ENCODE peak calls at places on chromosomes 4 and X, in seven cellular contexts. L is cardiac fibroblast, C is GM13976, Z is DND-41, V is neural crest cell, K is lower lobe of right lung, T is RWPE1. B is an unnamed sample.

GRCh38 chr4:38606587-38606905 is 57.5 kb upstream of the KLF3 start:
- DNase-seq in L (no peak), C (no peak), Z (no peak), V (no peak), K (no peak), T (no peak), B (no peak)

GRCh38 chr4:150098214-150098613 is 20.0 kb downstream of the DCLK2 start:
- DNase-seq in L (peak), C (no peak), Z (no peak), V (no peak), K (no peak), T (no peak), B (no peak)

GRCh38 chr4:150242820-150243458 is 164.7 kb downstream of the DCLK2 start:
- DNase-seq in L (peak), C (peak), Z (peak), V (peak), K (no peak), T (peak), B (no peak)

GRCh38 chr4:156593464-156593863 is 378.1 kb downstream of the PDGFC start:
- DNase-seq in L (no peak), C (no peak), Z (no peak), V (no peak), K (no peak), T (no peak), B (no peak)

GRCh38 chr4:147830102-147830463 is 98.2 kb downstream of the ARHGAP10 start:
- DNase-seq in L (no peak), C (no peak), Z (no peak), V (no peak), K (no peak), T (no peak), B (no peak)

GRCh38 chr4:72440404-72440803 is 128.6 kb downstream of the ADAMTS3 start:
- DNase-seq in L (no peak), C (no peak), Z (no peak), V (no peak), K (no peak), T (no peak), B (no peak)

GRCh38 chr4:155787113-155787710 is 28.4 kb downstream of the GUCY1B1 start:
- DNase-seq in L (peak), C (peak), Z (peak), V (peak), K (no peak), T (peak), B (no peak)

GRCh38 chr4:905485-906214 is 26.5 kb downstream of the GAK start:
- DNase-seq in L (no peak), C (no peak), Z (no peak), V (no peak), K (no peak), T (no peak), B (no peak)

GRCh38 chr4:111813565-111814140 is 331.6 kb upstream of the FAM241A start:
- DNase-seq in L (no peak), C (no peak), Z (no peak), V (no peak), K (no peak), T (no peak), B (no peak)

GRCh38 chr4:52780627-52781354 is 29.6 kb upstream of the ERVMER34-1 start:
- DNase-seq in L (no peak), C (no peak), Z (no peak), V (no peak), K (no peak), T (peak), B (no peak)

GRCh38 chr4:40228497-40229365 is 31.9 kb downstream of the RHOH start:
- DNase-seq in L (no peak), C (peak), Z (no peak), V (no peak), K (no peak), T (no peak), B (no peak)

GRCh38 chr4:5804656-5805055 is 88.2 kb downstream of the CRMP1 start:
- DNase-seq in L (no peak), C (no peak), Z (no peak), V (no peak), K (no peak), T (no peak), B (no peak)

GRCh38 chrX:115539841-115540240 is 21.1 kb upstream of the PLS3 start:
- DNase-seq in L (no peak), C (no peak), Z (no peak), V (no peak), K (no peak), T (no peak), B (no peak)

GRCh38 chrX:71493111-71493613 is 39.7 kb upstream of the OGT start:
- DNase-seq in L (peak), C (no peak), Z (no peak), V (no peak), K (peak), T (no peak), B (no peak)

GRCh38 chrX:443676-444210 is 57.0 kb upstream of the PPP2R3B start:
- DNase-seq in L (no peak), C (no peak), Z (no peak), V (no peak), K (no peak), T (no peak), B (no peak)

GRCh38 chr4:106194801-106195200 is 121.2 kb downstream of the TBCK start:
- DNase-seq in L (no peak), C (no peak), Z (no peak), V (no peak), K (no peak), T (no peak), B (no peak)

GRCh38 chr4:1473718-1474117 is 67.5 kb upstream of the NKX1-1 start:
- DNase-seq in L (no peak), C (no peak), Z (no peak), V (no peak), K (no peak), T (no peak), B (no peak)

GRCh38 chrX:109739625-109740024 is 6.6 kb upstream of the ACSL4 start:
- DNase-seq in L (no peak), C (no peak), Z (no peak), V (no peak), K (no peak), T (no peak), B (no peak)

GRCh38 chrX:106921637-106922036 is 1.4 kb downstream of the CLDN2 start:
- DNase-seq in L (peak), C (no peak), Z (no peak), V (no peak), K (no peak), T (no peak), B (no peak)

GRCh38 chr4:94472056-94472826 is 20.5 kb downstream of the PDLIM5 start:
- DNase-seq in L (peak), C (no peak), Z (no peak), V (no peak), K (no peak), T (no peak), B (no peak)

GRCh38 chr4:93658443-93658842 is 170.1 kb upstream of the ATOH1 start:
- DNase-seq in L (no peak), C (no peak), Z (no peak), V (no peak), K (no peak), T (no peak), B (no peak)

GRCh38 chr4:79540143-79540542 is 132.1 kb upstream of the GK2 start:
- DNase-seq in L (no peak), C (no peak), Z (peak), V (no peak), K (no peak), T (no peak), B (no peak)

GRCh38 chr4:88077911-88078310 is 70.5 kb downstream of the PKD2 start:
- DNase-seq in L (peak), C (no peak), Z (no peak), V (no peak), K (no peak), T (no peak), B (no peak)

GRCh38 chr4:95643627-95644026 is 94.9 kb upstream of the UNC5C start:
- DNase-seq in L (no peak), C (no peak), Z (peak), V (no peak), K (no peak), T (no peak), B (no peak)

GRCh38 chr4:143186202-143186601 is 1.5 kb downstream of the USP38 start:
- DNase-seq in L (peak), C (no peak), Z (no peak), V (no peak), K (no peak), T (no peak), B (no peak)

GRCh38 chr4:141220655-141221605 is at the start of gene ZNF330:
- DNase-seq in L (peak), C (peak), Z (peak), V (peak), K (peak), T (peak), B (peak)

GRCh38 chrX:23756165-23756564 is 13.1 kb upstream of the ACOT9 start:
- DNase-seq in L (peak), C (peak), Z (peak), V (peak), K (peak), T (no peak), B (peak)

GRCh38 chrX:69124108-69124507 is 41.1 kb downstream of the PJA1 start:
- DNase-seq in L (peak), C (no peak), Z (no peak), V (no peak), K (no peak), T (no peak), B (no peak)

GRCh38 chr4:26020896-26021295 is 106.9 kb downstream of the SMIM20 start:
- DNase-seq in L (peak), C (no peak), Z (no peak), V (no peak), K (no peak), T (peak), B (no peak)

GRCh38 chr4:8891255-8891645 is 19.6 kb upstream of the HMX1 start:
- DNase-seq in L (no peak), C (no peak), Z (no peak), V (no peak), K (no peak), T (no peak), B (no peak)

GRCh38 chr4:8882239-8882638 is 10.6 kb upstream of the HMX1 start:
- DNase-seq in L (no peak), C (no peak), Z (no peak), V (no peak), K (no peak), T (no peak), B (no peak)

GRCh38 chr4:8891646-8892555 is 20.3 kb upstream of the HMX1 start:
- DNase-seq in L (no peak), C (no peak), Z (no peak), V (no peak), K (no peak), T (no peak), B (no peak)

GRCh38 chr4:8888856-8889255 is 17.2 kb upstream of the HMX1 start:
- DNase-seq in L (no peak), C (no peak), Z (no peak), V (no peak), K (no peak), T (no peak), B (no peak)

GRCh38 chr4:8886625-8887406 is 15.2 kb upstream of the HMX1 start:
- DNase-seq in L (no peak), C (no peak), Z (no peak), V (no peak), K (no peak), T (no peak), B (no peak)
- TF ChIP-seq CTCF in L (peak), C (no peak), Z (peak), V (peak), K (no peak), T (no peak), B (peak)

DNA sequence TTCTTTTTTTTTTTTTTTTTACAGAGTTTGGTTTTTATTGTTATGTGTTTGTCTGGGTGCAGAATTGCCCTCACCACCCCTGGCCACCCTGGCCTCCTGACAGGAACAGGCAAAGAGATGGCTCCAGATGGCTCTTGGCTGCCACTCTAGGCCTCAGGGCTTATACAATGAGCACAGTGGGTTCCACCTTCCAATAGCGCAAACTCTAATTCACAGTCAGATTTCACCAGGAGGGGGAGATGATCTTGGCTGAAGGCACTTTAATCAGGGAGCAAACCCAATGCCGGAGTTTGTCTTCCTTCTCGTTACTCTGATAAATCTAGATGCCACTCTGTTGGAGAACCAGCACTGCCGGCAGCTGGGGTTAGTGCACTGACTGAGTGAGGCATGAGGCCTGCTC is 24.9 kb downstream of the CPE start:
- DNase-seq in L (no peak), C (no peak), Z (no peak), V (no peak), K (no peak), T (no peak), B (no peak)
- TF ChIP-seq CTCF in L (no peak), C (no peak), Z (no peak), V (no peak), K (no peak), T (no peak), B (no peak)

DNA sequence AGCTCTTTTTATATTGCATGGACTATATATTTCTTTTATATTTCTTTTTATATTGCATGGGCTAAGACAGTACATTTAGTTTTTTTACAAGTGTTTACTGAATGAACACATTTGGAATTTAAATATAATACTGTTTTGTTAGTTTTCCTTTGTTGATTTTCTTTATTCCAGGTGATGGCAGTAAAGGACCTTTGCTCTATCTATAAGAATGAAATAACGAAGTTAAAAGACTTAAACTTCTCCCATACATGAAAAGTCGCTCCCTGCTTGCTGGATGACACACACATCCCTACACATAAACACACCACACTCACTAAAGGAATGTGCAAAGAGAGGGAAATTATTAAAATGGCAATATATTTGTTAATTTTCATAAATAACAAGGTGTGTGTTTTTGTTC is 102.5 kb upstream of the ANXA10 start:
- DNase-seq in L (peak), C (no peak), Z (no peak), V (no peak), K (no peak), T (no peak), B (no peak)
- TF ChIP-seq CTCF in L (peak), C (no peak), Z (no peak), V (no peak), K (no peak), T (peak), B (no peak)

GRCh38 chrX:78708171-78708570 is 39.3 kb upstream of the LPAR4 start:
- DNase-seq in L (peak), C (no peak), Z (peak), V (no peak), K (no peak), T (no peak), B (no peak)
- TF ChIP-seq CTCF in L (peak), C (peak), Z (peak), V (peak), K (peak), T (no peak), B (peak)

DNA sequence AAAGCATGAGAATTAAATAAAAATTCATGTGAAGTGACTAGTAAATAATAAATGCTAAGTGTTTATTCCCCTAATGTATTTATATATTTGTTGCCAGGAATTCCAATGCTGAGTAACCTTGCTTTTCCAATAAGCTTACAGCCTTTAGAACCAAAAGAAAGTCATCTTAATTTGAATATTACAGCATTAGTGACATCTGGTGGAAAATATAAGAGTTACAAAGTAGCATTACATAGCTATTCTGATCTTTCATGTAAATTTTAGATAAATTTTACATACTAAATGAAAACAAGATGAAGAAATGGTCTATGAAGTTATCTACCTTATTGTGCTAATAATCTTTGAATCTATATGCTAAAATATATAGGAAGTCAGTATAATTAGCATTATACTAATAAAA is 10.4 kb downstream of the MAD2L1 start:
- DNase-seq in L (peak), C (no peak), Z (no peak), V (no peak), K (no peak), T (no peak), B (no peak)
- TF ChIP-seq CTCF in L (peak), C (no peak), Z (peak), V (peak), K (no peak), T (peak), B (peak)

GRCh38 chr4:152369903-152370296 is 166.0 kb downstream of the FBXW7 start:
- DNase-seq in L (no peak), C (no peak), Z (no peak), V (no peak), K (no peak), T (no peak), B (no peak)
- TF ChIP-seq CTCF in L (peak), C (no peak), Z (peak), V (peak), K (peak), T (peak), B (peak)

GRCh38 chrX:53279296-53280237 is 1.8 kb downstream of the IQSEC2 start:
- DNase-seq in L (no peak), C (no peak), Z (peak), V (no peak), K (no peak), T (no peak), B (no peak)
- TF ChIP-seq CTCF in L (no peak), C (no peak), Z (peak), V (no peak), K (no peak), T (no peak), B (no peak)

GRCh38 chr4:104901438-104901837 is 245.2 kb upstream of the TET2 start:
- DNase-seq in L (peak), C (no peak), Z (no peak), V (no peak), K (no peak), T (no peak), B (no peak)
- TF ChIP-seq CTCF in L (no peak), C (no peak), Z (no peak), V (no peak), K (no peak), T (no peak), B (no peak)

GRCh38 chrX:154029439-154029838 is 9.7 kb upstream of the IRAK1 start:
- DNase-seq in L (no peak), C (no peak), Z (no peak), V (no peak), K (no peak), T (no peak), B (no peak)
- TF ChIP-seq CTCF in L (no peak), C (no peak), Z (peak), V (no peak), K (no peak), T (no peak), B (no peak)